ENCODE peak calls at places on chromosomes 2 and 18, in six cellular contexts. I, G, A, K, N and O are unnamed samples. For H3K36me3, the result is how much of the 10 kb centered on the place peaks cover.

GRCh38 chr2:44570777-44571176 is 209.0 kb downstream of the CAMKMT start:
- DNase-seq in K (no peak), A (no peak), N (no peak), G (no peak), I (no peak), O (no peak)

GRCh38 chr2:159275111-159275510 is 11.4 kb downstream of the WDSUB1 start:
- DNase-seq in G (no peak), I (no peak), K (no peak), N (no peak), A (no peak), O (no peak)

GRCh38 chr2:202122975-202123765 is 50.1 kb downstream of the KIAA2012 start:
- DNase-seq in G (no peak), A (peak), I (no peak), N (no peak), K (no peak), O (no peak)

GRCh38 chr2:62340981-62341624 is 145.2 kb downstream of the B3GNT2 start:
- DNase-seq in G (peak), K (no peak), I (no peak), N (no peak), A (no peak), O (no peak)

GRCh38 chr2:7692657-7693161 is 775.5 kb downstream of the RNF144A start:
- DNase-seq in I (no peak), N (no peak), G (no peak), A (peak), K (no peak), O (no peak)

GRCh38 chr2:18362696-18363095 is 197.8 kb downstream of the RDH14 start:
- DNase-seq in A (peak), K (no peak), N (no peak), I (no peak), G (no peak), O (no peak)

GRCh38 chr2:152602750-152603149 is 114.5 kb downstream of the PRPF40A start:
- DNase-seq in G (no peak), K (no peak), A (no peak), I (no peak), N (no peak), O (no peak)

GRCh38 chr2:105438104-105438929 is 39.5 kb upstream of the FHL2 start:
- DNase-seq in I (no peak), K (no peak), A (peak), G (peak), N (no peak), O (no peak)

GRCh38 chr2:149143734-149144133 is 105.2 kb downstream of the LYPD6B start:
- DNase-seq in I (no peak), G (no peak), K (no peak), A (no peak), N (no peak), O (no peak)

GRCh38 chr18:51072586-51073303 is 42.7 kb downstream of the SMAD4 start:
- DNase-seq in K (no peak), G (no peak), N (no peak), I (no peak), A (no peak), O (no peak)

GRCh38 chr18:51076503-51076902 is 46.5 kb downstream of the SMAD4 start:
- DNase-seq in A (no peak), I (no peak), K (no peak), G (no peak), N (no peak), O (no peak)

GRCh38 chr18:51078026-51078425 is 48.0 kb downstream of the SMAD4 start:
- DNase-seq in A (no peak), K (no peak), N (no peak), G (no peak), I (no peak), O (no peak)

GRCh38 chr18:51074605-51075004 is 44.6 kb downstream of the SMAD4 start:
- DNase-seq in I (no peak), N (no peak), G (no peak), A (no peak), K (no peak), O (peak)

DNA sequence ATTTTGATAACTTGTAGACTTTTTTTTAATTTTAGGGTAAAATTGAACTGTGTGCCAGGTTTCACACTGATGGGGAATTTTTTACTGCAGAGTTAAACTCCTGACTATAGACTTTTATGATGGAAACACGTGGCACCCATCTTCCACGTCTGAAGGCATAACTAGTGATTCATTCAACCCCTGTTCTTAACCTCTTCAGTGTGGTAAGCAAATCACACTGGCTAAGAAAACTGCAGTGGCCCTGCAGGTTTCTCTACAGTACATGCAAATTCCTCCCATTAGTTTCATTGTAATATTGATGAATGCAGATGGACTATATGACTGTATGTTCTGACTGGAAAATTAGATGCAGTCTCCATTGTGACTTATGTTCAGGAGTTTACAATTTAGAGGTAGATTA is 47.2 kb downstream of the SMAD4 start:
- DNase-seq in N (no peak), I (no peak), G (no peak), K (no peak), A (peak), O (no peak)
- H3K36me3 ChIP-seq in N (half or more), I (under half), G (under half), K (under half), A (under half), O (half or more)

DNA sequence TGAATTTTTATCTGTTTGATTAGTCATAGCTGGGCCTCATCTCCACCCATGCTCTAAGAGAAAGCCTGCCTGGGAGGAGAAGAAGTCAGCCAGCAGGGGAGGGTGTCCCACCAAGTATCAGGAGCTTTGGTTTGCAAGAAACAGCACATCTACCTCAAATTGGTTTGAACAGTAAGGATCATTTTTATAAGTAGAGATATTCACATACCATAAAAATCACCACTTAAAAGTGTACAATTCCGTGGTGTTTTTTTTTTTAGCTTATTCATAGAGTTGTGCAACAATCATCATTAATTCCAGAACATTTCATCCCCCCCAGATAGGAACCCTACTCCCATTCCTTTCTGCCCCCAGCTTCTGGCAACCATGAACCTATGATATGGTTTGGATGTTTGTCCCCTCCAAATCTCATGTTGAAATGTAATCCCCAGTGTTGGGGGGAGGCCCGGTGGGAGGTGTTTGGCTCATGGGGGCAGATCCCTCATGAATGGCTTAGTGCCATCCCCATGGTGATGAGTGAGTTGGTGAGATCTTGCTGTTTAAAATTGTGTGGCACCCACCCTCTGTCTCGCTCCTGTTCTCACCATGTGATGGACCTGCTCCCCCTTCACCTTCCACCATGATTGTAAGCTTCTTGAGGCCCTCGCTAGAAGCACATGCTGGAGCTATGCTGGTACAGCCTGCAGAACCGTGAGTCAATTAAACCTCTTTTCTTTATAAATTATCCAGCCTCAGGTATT is 36.2 kb upstream of the HS6ST1 start:
- DNase-seq in N (no peak), I (no peak), G (no peak), A (peak), K (no peak), O (no peak)
- TF ChIP-seq CTCF in N (no peak), I (no peak), G (peak), A (peak), K (no peak), O (no peak)

DNA sequence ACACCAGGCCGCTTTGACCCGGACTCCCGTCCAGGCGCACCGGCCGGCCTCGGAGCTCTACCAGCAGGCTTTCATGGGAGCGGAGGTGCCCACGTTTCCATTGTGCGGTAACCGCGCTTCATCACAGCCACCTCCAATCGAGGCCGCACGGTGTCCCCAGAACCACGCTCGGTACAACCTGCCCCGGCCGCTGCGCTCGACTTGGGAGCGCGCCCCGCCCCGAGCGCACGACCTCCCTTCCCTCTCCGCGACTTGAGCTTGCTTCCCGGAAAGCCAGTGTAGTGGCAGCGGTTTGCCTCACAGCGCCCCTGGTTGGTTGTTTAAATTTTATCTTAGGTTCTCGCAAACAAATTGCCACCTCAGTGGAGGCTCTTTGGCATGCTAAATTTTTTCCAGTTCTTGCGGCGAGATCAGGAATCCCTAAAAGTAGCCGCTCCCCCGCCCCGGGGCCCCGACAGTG is 329 bp upstream of the CYP1B1 start:
- DNase-seq in A (peak), G (peak), N (peak), K (peak), I (peak), O (no peak)
- H3K27ac ChIP-seq in A (peak), G (peak), N (peak), K (peak), I (peak), O (no peak)

GRCh38 chr2:70214365-70214764 is 23.5 kb upstream of the C2orf42 start:
- DNase-seq in K (no peak), I (no peak), G (no peak), A (no peak), N (no peak), O (no peak)
- H3K36me3 ChIP-seq in K (under half), I (under half), G (under half), A (under half), N (under half), O (half or more)

DNA sequence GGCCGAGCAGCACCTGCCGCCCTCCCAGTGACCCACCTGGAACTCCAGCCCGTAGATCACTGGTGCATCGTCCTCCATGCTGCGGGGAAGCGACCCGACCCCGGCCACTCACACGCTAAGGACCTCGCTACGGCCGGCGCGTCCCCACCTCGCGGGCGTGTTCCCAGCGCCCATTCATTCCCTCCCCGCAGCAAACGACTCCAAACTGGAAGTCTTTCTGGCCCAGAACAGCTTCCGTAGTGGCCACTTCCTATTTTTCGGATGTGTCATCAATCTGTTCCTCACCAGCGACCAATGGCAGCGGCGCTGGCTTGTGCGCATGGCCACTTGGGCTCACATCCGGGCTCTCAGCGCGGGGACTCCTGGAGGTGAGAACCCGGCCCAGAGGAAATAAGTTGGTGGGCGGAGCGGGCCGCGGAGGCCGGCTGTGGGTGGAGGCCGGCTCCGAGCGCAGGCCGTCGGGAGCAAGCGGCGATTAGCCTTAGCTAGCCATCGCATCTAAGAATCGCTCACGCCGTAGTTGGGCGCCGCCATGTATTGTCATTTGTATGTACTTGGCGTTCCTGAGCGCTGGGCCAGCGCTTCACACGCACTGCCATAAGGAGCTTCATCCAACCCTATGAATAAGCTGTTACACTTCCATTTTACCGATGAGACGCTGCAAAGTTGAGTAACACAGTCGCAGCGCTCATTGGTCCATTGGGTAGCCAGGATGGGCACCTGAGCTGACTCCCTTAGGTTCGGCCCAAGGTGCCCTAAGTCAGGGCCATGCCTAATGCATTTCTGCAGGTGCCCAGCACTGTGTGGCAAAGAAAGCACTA is at the start of gene EIPR1:
- DNase-seq in A (peak), K (peak), G (peak), I (peak), N (peak), O (peak)
- TF ChIP-seq CTCF in A (no peak), K (no peak), G (no peak), I (no peak), N (no peak), O (no peak)

GRCh38 chr2:20212459-20212870 is 12.5 kb downstream of the SDC1 start:
- DNase-seq in I (peak), K (no peak), G (peak), N (no peak), A (peak), O (peak)
- H3K27ac ChIP-seq in I (peak), K (no peak), G (peak), N (peak), A (no peak), O (no peak)

DNA sequence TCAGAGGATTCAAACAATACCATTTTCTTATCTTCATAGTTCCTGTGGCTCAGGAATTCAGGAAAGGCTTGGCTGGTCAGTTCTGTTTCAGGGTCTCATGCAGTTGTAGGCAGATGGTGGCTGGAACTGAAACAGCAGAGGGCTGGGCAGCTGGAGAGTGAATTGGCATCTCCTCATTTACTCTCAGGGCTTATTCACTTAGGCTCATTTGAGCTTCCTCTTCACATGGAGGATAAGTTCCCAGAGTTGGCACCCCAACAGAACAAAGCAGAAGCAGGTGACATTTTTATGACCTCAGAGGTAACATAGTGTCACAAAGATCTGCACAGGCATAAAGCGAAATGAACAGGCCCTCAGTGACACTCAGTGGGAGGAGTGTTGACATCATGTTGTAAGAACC is 66.1 kb downstream of the RBBP8 start:
- DNase-seq in K (no peak), G (no peak), A (peak), I (no peak), N (no peak), O (no peak)
- H3K36me3 ChIP-seq in K (under half), G (under half), A (under half), I (under half), N (under half), O (half or more)

DNA sequence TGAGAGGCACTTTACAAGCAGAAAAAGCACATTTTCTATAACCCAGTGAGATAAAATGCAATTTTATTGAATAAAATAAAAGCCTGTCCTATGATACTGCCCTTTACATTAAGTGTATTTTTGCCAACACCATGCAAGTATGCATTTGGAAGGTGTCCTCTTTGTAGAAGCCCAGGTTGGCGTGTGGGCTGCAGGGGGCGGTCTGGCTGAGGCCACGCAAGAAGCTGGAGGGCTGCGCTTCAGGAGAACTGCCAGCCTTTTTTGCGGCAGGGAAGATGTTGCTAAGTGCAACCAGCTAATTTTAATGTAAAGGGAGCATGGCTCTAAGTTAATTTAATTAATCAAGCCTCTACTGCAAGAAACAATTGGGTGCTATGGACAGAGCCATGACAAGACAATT is 562.8 kb upstream of the SALL3 start:
- DNase-seq in K (no peak), A (no peak), I (no peak), N (no peak), G (no peak), O (no peak)
- TF ChIP-seq CTCF in K (no peak), A (no peak), I (no peak), N (no peak), G (no peak), O (no peak)

GRCh38 chr2:15671409-15671808 is 79.7 kb downstream of the DDX1 start:
- DNase-seq in A (no peak), K (no peak), I (no peak), G (no peak), N (no peak), O (no peak)
- H3K27ac ChIP-seq in A (no peak), K (no peak), I (no peak), G (no peak), N (no peak), O (no peak)

GRCh38 chr2:240600451-240600961 is 14.0 kb downstream of the CAPN10 start:
- DNase-seq in G (no peak), A (no peak), I (no peak), N (peak), K (no peak), O (no peak)
- H3K36me3 ChIP-seq in G (under half), A (under half), I (under half), N (under half), K (under half), O (under half)